ENCODE peak calls at places on chromosome 10, in ten cellular contexts. One of them, this sample, is unnamed.

GRCh38 chr10:111488668-111489067 is 411.8 kb downstream of the ADRA2A start:
- DNase-seq in AG09309: no peak
- DNase-seq in lower lobe of right lung: no peak
- DNase-seq in HCT116: no peak
- DNase-seq in pancreas: no peak
- DNase-seq in thoracic aorta: no peak
- DNase-seq in choroid plexus epithelial cell: no peak
- DNase-seq in testis: no peak
- DNase-seq in right atrium auricular region: no peak
- DNase-seq in esophagus squamous epithelium: no peak
- DNase-seq in this sample: no peak

GRCh38 chr10:37488792-37489657 is 363.6 kb downstream of the ANKRD30A start:
- DNase-seq in pancreas: no peak
- DNase-seq in lower lobe of right lung: no peak
- DNase-seq in choroid plexus epithelial cell: peak
- DNase-seq in thoracic aorta: no peak
- DNase-seq in AG09309: peak
- DNase-seq in HCT116: no peak
- DNase-seq in esophagus squamous epithelium: no peak
- DNase-seq in right atrium auricular region: no peak
- DNase-seq in testis: no peak
- DNase-seq in this sample: no peak

GRCh38 chr10:92891885-92892705 is 43.8 kb downstream of the EXOC6 start:
- DNase-seq in right atrium auricular region: no peak
- DNase-seq in esophagus squamous epithelium: no peak
- DNase-seq in AG09309: peak
- DNase-seq in HCT116: peak
- DNase-seq in pancreas: no peak
- DNase-seq in thoracic aorta: no peak
- DNase-seq in lower lobe of right lung: peak
- DNase-seq in testis: no peak
- DNase-seq in choroid plexus epithelial cell: peak
- DNase-seq in this sample: no peak

GRCh38 chr10:80371462-80371861 is 14.9 kb downstream of the DYDC2 start:
- DNase-seq in lower lobe of right lung: no peak
- DNase-seq in testis: no peak
- DNase-seq in AG09309: no peak
- DNase-seq in right atrium auricular region: no peak
- DNase-seq in HCT116: no peak
- DNase-seq in esophagus squamous epithelium: no peak
- DNase-seq in pancreas: no peak
- DNase-seq in choroid plexus epithelial cell: no peak
- DNase-seq in thoracic aorta: no peak
- DNase-seq in this sample: no peak

GRCh38 chr10:104300002-104300735 is 31.2 kb downstream of the GSTO2 start:
- DNase-seq in testis: peak
- DNase-seq in HCT116: no peak
- DNase-seq in choroid plexus epithelial cell: peak
- DNase-seq in thoracic aorta: peak
- DNase-seq in pancreas: no peak
- DNase-seq in AG09309: peak
- DNase-seq in lower lobe of right lung: no peak
- DNase-seq in esophagus squamous epithelium: no peak
- DNase-seq in right atrium auricular region: peak
- DNase-seq in this sample: no peak

GRCh38 chr10:97016728-97017473 is 168.9 kb downstream of the SLIT1 start:
- DNase-seq in AG09309: no peak
- DNase-seq in right atrium auricular region: no peak
- DNase-seq in thoracic aorta: no peak
- DNase-seq in esophagus squamous epithelium: no peak
- DNase-seq in HCT116: no peak
- DNase-seq in lower lobe of right lung: no peak
- DNase-seq in pancreas: no peak
- DNase-seq in choroid plexus epithelial cell: no peak
- DNase-seq in testis: no peak
- DNase-seq in this sample: peak

GRCh38 chr10:23945845-23946244 is 263.1 kb upstream of the KIAA1217 start:
- DNase-seq in thoracic aorta: no peak
- DNase-seq in AG09309: no peak
- DNase-seq in lower lobe of right lung: no peak
- DNase-seq in testis: no peak
- DNase-seq in pancreas: no peak
- DNase-seq in HCT116: no peak
- DNase-seq in choroid plexus epithelial cell: no peak
- DNase-seq in esophagus squamous epithelium: no peak
- DNase-seq in right atrium auricular region: no peak
- DNase-seq in this sample: no peak

GRCh38 chr10:23331567-23332290 is 12.9 kb downstream of the C10orf67 start:
- DNase-seq in testis: no peak
- DNase-seq in esophagus squamous epithelium: no peak
- DNase-seq in HCT116: no peak
- DNase-seq in thoracic aorta: no peak
- DNase-seq in AG09309: peak
- DNase-seq in lower lobe of right lung: no peak
- DNase-seq in pancreas: no peak
- DNase-seq in right atrium auricular region: no peak
- DNase-seq in choroid plexus epithelial cell: peak
- DNase-seq in this sample: no peak

GRCh38 chr10:91975438-91975837 is 51.9 kb downstream of the BTAF1 start:
- DNase-seq in thoracic aorta: no peak
- DNase-seq in pancreas: no peak
- DNase-seq in HCT116: no peak
- DNase-seq in right atrium auricular region: no peak
- DNase-seq in lower lobe of right lung: no peak
- DNase-seq in AG09309: no peak
- DNase-seq in testis: no peak
- DNase-seq in esophagus squamous epithelium: no peak
- DNase-seq in choroid plexus epithelial cell: no peak
- DNase-seq in this sample: no peak

GRCh38 chr10:89738551-89739209 is 37.3 kb downstream of the KIF20B start:
- DNase-seq in lower lobe of right lung: no peak
- DNase-seq in testis: no peak
- DNase-seq in pancreas: no peak
- DNase-seq in right atrium auricular region: no peak
- DNase-seq in thoracic aorta: no peak
- DNase-seq in HCT116: no peak
- DNase-seq in esophagus squamous epithelium: no peak
- DNase-seq in AG09309: no peak
- DNase-seq in choroid plexus epithelial cell: peak
- DNase-seq in this sample: no peak

GRCh38 chr10:96835826-96836365 is 3.8 kb downstream of the LCOR start:
- DNase-seq in choroid plexus epithelial cell: peak
- DNase-seq in AG09309: no peak
- DNase-seq in esophagus squamous epithelium: no peak
- DNase-seq in testis: no peak
- DNase-seq in lower lobe of right lung: no peak
- DNase-seq in HCT116: no peak
- DNase-seq in pancreas: no peak
- DNase-seq in thoracic aorta: no peak
- DNase-seq in right atrium auricular region: no peak
- DNase-seq in this sample: no peak

GRCh38 chr10:103197177-103197576 is 4.1 kb upstream of the NT5C2 start:
- DNase-seq in lower lobe of right lung: peak
- DNase-seq in right atrium auricular region: peak
- DNase-seq in testis: peak
- DNase-seq in HCT116: peak
- DNase-seq in thoracic aorta: peak
- DNase-seq in esophagus squamous epithelium: no peak
- DNase-seq in AG09309: no peak
- DNase-seq in choroid plexus epithelial cell: peak
- DNase-seq in pancreas: no peak
- DNase-seq in this sample: no peak

DNA sequence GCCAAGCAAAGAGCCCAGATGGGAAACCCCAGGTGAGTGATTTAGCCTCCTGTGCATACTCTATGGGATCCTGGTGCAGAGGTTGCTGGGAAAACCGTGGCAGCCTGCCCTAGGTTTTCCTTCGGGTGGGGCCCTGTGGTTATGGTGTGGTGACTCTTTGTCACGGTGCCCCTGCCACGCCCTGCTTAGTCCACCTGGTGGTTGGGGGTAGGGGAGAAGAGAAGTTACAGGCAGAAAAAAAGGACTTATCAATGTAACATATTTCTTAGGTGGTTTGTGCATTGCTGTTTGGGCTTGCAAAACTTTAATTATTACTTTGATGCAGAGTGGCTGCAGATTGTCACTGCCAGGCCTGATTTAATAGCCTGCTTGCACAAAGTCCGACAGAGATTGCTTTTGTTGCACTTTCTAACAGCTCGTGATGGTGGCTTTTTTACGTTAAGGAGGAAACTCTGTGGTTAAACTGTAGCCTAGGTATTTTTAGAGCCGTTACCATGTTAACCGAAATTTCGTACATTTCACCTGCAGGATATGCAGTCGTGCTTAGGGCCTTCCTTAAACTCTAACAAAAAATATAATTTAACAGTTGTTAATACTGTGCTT is 197.4 kb downstream of the RNLS start:
- DNase-seq in esophagus squamous epithelium: peak
- DNase-seq in thoracic aorta: no peak
- DNase-seq in HCT116: peak
- DNase-seq in right atrium auricular region: no peak
- DNase-seq in choroid plexus epithelial cell: no peak
- DNase-seq in lower lobe of right lung: peak
- DNase-seq in pancreas: peak
- DNase-seq in testis: no peak
- DNase-seq in AG09309: no peak
- DNase-seq in this sample: peak
- H3K4me3 ChIP-seq in esophagus squamous epithelium: no peak
- H3K4me3 ChIP-seq in thoracic aorta: peak
- H3K4me3 ChIP-seq in HCT116: no peak
- H3K4me3 ChIP-seq in right atrium auricular region: no peak
- H3K4me3 ChIP-seq in choroid plexus epithelial cell: no peak
- H3K4me3 ChIP-seq in lower lobe of right lung: no peak
- H3K4me3 ChIP-seq in pancreas: peak
- H3K4me3 ChIP-seq in testis: no peak
- H3K4me3 ChIP-seq in AG09309: no peak
- H3K4me3 ChIP-seq in this sample: peak

DNA sequence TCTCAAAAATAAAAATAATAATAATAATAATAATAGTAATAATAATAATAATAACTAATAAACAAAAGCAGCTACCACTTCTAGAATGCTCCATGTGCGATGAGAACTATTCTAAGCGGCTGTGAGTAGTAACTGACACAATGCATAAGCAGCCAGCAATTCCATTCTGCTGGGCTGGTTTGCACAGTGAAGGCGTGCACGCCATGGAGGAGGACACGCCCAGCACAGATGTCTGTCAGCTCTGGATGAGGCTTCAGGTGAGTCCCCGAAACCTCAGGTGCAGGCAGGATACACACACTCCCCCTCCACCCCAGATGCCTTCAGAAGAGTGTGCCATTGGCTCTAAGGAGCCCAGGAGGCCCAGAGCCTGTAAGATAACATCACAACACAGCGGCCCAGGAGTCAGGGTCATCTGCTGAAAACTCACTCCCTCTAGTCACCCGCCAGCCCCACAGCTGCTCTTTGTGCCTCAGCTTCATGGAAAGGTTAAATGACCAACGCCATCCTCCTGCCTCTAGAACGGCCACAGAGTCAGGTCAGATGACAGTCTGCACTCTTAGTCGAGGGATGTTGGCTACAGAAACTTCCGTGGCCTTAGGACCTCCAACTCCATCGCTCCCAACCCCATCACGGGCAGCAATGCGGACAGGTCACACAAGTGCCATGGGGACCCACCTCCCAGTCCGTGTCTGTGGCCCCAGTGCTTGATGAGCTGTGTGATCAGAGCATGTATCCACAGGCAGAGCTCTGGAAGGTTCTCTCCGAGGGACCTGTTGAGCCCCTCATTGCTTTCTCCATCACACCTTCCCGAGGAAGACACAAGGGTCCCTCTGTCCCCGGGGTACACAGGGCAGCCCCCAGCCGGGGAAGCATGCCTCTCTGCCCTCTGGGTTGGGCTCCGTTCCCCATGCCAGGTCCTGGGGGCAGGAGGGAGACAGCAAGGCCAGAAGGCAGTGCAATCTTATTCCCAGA is 103.9 kb downstream of the CTBP2 start:
- DNase-seq in pancreas: no peak
- DNase-seq in esophagus squamous epithelium: no peak
- DNase-seq in testis: no peak
- DNase-seq in HCT116: no peak
- DNase-seq in AG09309: no peak
- DNase-seq in right atrium auricular region: no peak
- DNase-seq in lower lobe of right lung: no peak
- DNase-seq in thoracic aorta: no peak
- DNase-seq in choroid plexus epithelial cell: no peak
- DNase-seq in this sample: no peak
- H3K4me3 ChIP-seq in pancreas: no peak
- H3K4me3 ChIP-seq in esophagus squamous epithelium: no peak
- H3K4me3 ChIP-seq in testis: no peak
- H3K4me3 ChIP-seq in HCT116: no peak
- H3K4me3 ChIP-seq in AG09309: no peak
- H3K4me3 ChIP-seq in right atrium auricular region: peak
- H3K4me3 ChIP-seq in lower lobe of right lung: no peak
- H3K4me3 ChIP-seq in thoracic aorta: peak
- H3K4me3 ChIP-seq in choroid plexus epithelial cell: no peak
- H3K4me3 ChIP-seq in this sample: no peak

DNA sequence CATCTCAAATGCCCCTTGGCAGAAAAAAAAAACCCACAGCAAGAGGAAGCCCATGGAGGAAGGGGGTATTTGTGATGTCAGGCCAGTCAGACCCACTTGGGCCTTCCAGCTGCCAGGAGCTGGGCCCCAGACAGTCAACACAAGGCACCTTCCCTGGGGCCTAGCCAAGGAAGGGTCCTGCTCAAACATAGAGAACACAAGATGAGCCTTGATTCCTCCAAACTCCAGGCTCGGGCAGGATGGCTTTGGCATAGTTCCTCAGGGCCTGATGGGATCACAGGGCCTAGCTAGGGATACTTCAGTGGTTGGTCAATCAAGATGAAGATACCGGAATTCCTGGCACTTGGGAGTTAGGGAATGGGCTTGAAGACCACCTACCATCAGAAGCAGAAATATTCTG is 30.8 kb downstream of the DPCD start:
- DNase-seq in lower lobe of right lung: no peak
- DNase-seq in AG09309: no peak
- DNase-seq in pancreas: no peak
- DNase-seq in esophagus squamous epithelium: no peak
- DNase-seq in choroid plexus epithelial cell: no peak
- DNase-seq in HCT116: no peak
- DNase-seq in testis: no peak
- DNase-seq in thoracic aorta: no peak
- DNase-seq in right atrium auricular region: no peak
- DNase-seq in this sample: no peak
- H3K4me3 ChIP-seq in lower lobe of right lung: no peak
- H3K4me3 ChIP-seq in AG09309: no peak
- H3K4me3 ChIP-seq in pancreas: no peak
- H3K4me3 ChIP-seq in esophagus squamous epithelium: no peak
- H3K4me3 ChIP-seq in choroid plexus epithelial cell: no peak
- H3K4me3 ChIP-seq in HCT116: no peak
- H3K4me3 ChIP-seq in testis: no peak
- H3K4me3 ChIP-seq in thoracic aorta: no peak
- H3K4me3 ChIP-seq in right atrium auricular region: no peak
- H3K4me3 ChIP-seq in this sample: no peak

DNA sequence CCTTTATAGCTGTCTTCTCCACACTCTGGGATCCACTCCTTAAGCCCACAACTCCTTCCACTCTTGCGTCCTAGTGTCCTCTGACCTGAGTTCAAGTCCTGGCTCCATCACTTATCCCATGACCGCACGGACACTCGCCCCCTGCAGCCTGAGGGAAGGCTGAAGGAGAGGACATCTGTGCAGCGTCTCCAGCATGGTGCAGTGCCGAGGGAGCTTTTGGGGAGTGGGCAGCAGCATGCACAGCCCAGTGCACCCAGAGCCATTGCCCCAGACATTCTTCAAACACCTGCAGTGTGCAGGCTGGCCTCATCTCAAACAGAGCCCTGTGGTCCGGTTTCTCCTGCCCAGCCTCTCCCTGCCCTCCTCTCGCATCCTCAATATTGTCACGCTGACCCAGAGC is 317.1 kb upstream of the ZMIZ1 start:
- DNase-seq in testis: no peak
- DNase-seq in choroid plexus epithelial cell: no peak
- DNase-seq in HCT116: no peak
- DNase-seq in pancreas: no peak
- DNase-seq in right atrium auricular region: no peak
- DNase-seq in lower lobe of right lung: no peak
- DNase-seq in AG09309: no peak
- DNase-seq in thoracic aorta: no peak
- DNase-seq in esophagus squamous epithelium: no peak
- DNase-seq in this sample: no peak
- H3K4me3 ChIP-seq in testis: no peak
- H3K4me3 ChIP-seq in choroid plexus epithelial cell: no peak
- H3K4me3 ChIP-seq in HCT116: no peak
- H3K4me3 ChIP-seq in pancreas: no peak
- H3K4me3 ChIP-seq in right atrium auricular region: no peak
- H3K4me3 ChIP-seq in lower lobe of right lung: no peak
- H3K4me3 ChIP-seq in AG09309: no peak
- H3K4me3 ChIP-seq in thoracic aorta: no peak
- H3K4me3 ChIP-seq in esophagus squamous epithelium: no peak
- H3K4me3 ChIP-seq in this sample: no peak

This sample was measured in Jurkat, Clone E6-1.